ENCODE peak calls at places on chromosomes 2 and 18, in nine cellular contexts. K is lower lobe of right lung, B is transverse colon, T is right atrium auricular region, Z is GM23338, W is heart right ventricle, P is brain microvascular endothelial cell, N is heart left ventricle, C is PC-3. M is an unnamed sample.

GRCh38 chr2:153074207-153074606 is 355.8 kb downstream of the ARL6IP6 start:
- DNase-seq in N (no peak), B (no peak), K (no peak), W (no peak), T (no peak), C (peak; percentile 5), Z (no peak), P (no peak), M (no peak)

GRCh38 chr2:216915548-216916128 is 55.8 kb upstream of the TNP1 start:
- DNase-seq in P (no peak), Z (no peak), T (no peak), W (no peak), C (no peak), N (no peak), B (no peak), K (no peak), M (no peak)

GRCh38 chr2:284896-285492 is 2.9 kb downstream of the ALKAL2 start:
- DNase-seq in Z (no peak), B (no peak), C (peak; percentile 64), P (no peak), W (no peak), T (no peak), K (no peak), N (no peak), M (no peak)

GRCh38 chr2:9178905-9179571 is 27.6 kb upstream of the ASAP2 start:
- DNase-seq in P (peak; percentile 74), W (peak; percentile 34), K (no peak), N (peak; percentile 37), Z (no peak), B (peak; percentile 76), T (peak; percentile 78), C (peak; percentile 92), M (peak; percentile 56)

GRCh38 chr2:189654641-189655040 is 6.6 kb upstream of the ASNSD1 start:
- DNase-seq in T (no peak), N (no peak), B (no peak), W (no peak), P (no peak), Z (no peak), C (no peak), K (no peak), M (no peak)

GRCh38 chr2:128774320-128775063 is 455.8 kb upstream of the HS6ST1 start:
- DNase-seq in C (no peak), P (no peak), K (no peak), T (peak; percentile 50), N (peak; percentile 16), W (no peak), Z (no peak), B (no peak), M (no peak)

GRCh38 chr18:59881728-59882685 is 17.8 kb upstream of the PMAIP1 start:
- DNase-seq in C (peak; percentile 74), T (no peak), N (no peak), B (peak; percentile 52), W (no peak), K (no peak), P (peak; percentile 82), Z (no peak), M (no peak)

GRCh38 chr2:213227458-213227857 is 56.8 kb upstream of the SPAG16 start:
- DNase-seq in C (no peak), N (no peak), K (no peak), B (no peak), W (no peak), T (no peak), P (no peak), Z (no peak), M (no peak)

GRCh38 chr2:231152800-231153557 is 28.1 kb upstream of the HTR2B start:
- DNase-seq in N (no peak), K (no peak), B (no peak), C (no peak), Z (no peak), P (no peak), W (no peak), T (no peak), M (no peak)

GRCh38 chr2:190532581-190532980 is 1.9 kb downstream of the NEMP2 start:
- DNase-seq in P (no peak), K (no peak), Z (no peak), N (no peak), W (no peak), C (no peak), T (no peak), B (no peak), M (no peak)

GRCh38 chr2:138090330-138090729 is 126.1 kb downstream of the HNMT start:
- DNase-seq in P (peak; percentile 36), N (no peak), T (no peak), B (no peak), Z (peak; percentile 48), W (no peak), C (peak; percentile 72), K (no peak), M (no peak)

GRCh38 chr2:7703523-7704144 is 786.4 kb downstream of the RNF144A start:
- DNase-seq in Z (peak; percentile 84), B (no peak), W (no peak), P (no peak), C (no peak), T (no peak), K (no peak), N (no peak), M (no peak)

GRCh38 chr2:7706791-7707190 is 789.6 kb downstream of the RNF144A start:
- DNase-seq in T (no peak), N (no peak), W (no peak), K (no peak), B (no peak), C (peak; percentile 43), P (no peak), Z (no peak), M (no peak)

GRCh38 chr2:7703048-7703447 is 785.8 kb downstream of the RNF144A start:
- DNase-seq in T (no peak), W (no peak), Z (peak; percentile 55), K (no peak), C (no peak), P (no peak), B (no peak), N (no peak), M (no peak)

GRCh38 chr2:7701807-7702206 is 784.6 kb downstream of the RNF144A start:
- DNase-seq in W (no peak), K (no peak), P (no peak), C (peak; percentile 50), Z (no peak), B (no peak), T (no peak), N (no peak), M (no peak)

GRCh38 chr2:7704296-7704865 is 787.2 kb downstream of the RNF144A start:
- DNase-seq in N (no peak), Z (no peak), C (no peak), T (no peak), W (no peak), B (no peak), P (no peak), K (no peak), M (no peak)
- TF ChIP-seq CTCF in N (no peak), Z (no peak), C (no peak), T (no peak), W (no peak), B (no peak), P (no peak), K (no peak), M (no peak)

GRCh38 chr2:237364655-237365054 is 49.3 kb downstream of the COL6A3 start:
- DNase-seq in P (no peak), T (no peak), B (no peak), K (no peak), N (no peak), Z (no peak), W (no peak), C (no peak), M (no peak)

GRCh38 chr2:237359894-237360780 is 53.8 kb downstream of the COL6A3 start:
- DNase-seq in W (no peak), N (no peak), B (no peak), Z (peak; percentile 3), T (no peak), K (no peak), C (no peak), P (no peak), M (no peak)

GRCh38 chr2:237361194-237361986 is 52.6 kb downstream of the COL6A3 start:
- DNase-seq in C (no peak), T (no peak), P (no peak), Z (no peak), K (no peak), B (no peak), N (no peak), W (no peak), M (no peak)

DNA sequence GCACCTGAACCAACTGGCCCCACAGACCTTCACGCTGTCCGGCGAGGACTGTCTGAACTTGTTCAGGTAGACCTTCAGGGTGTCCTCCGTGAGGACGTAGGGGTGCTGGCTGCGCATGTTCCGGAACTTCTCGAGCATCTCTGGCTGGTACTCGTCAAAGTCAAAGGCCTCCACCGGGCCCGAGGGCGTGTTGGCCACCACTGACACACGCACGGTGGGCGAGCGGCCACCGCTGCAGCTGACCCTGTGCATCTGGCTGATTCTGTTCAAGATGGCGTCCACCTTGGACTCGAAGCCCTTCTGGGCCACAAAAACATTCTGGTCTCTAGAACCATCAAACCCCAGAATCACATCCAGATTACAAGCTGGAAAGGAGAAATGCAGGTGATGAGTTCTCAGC is 48.3 kb downstream of the COL6A3 start:
- DNase-seq in C (no peak), N (no peak), W (no peak), B (no peak), K (no peak), Z (no peak), T (no peak), P (no peak), M (no peak)
- H3K36me3 ChIP-seq in C (peaks cover 4% of the 10 kb centered on the region), N (no peaks in the 10 kb centered on the region), W (peaks cover 61% of the 10 kb centered on the region), B (no peaks in the 10 kb centered on the region), K (peaks cover 30% of the 10 kb centered on the region), Z (no peaks in the 10 kb centered on the region), T (peaks cover 42% of the 10 kb centered on the region), P (peaks cover 91% of the 10 kb centered on the region), M (no peaks in the 10 kb centered on the region)

GRCh38 chr2:12331698-12332097 is 385.0 kb upstream of the TRIB2 start:
- DNase-seq in B (no peak), T (no peak), W (no peak), P (no peak), Z (no peak), K (no peak), C (no peak), N (no peak), M (no peak)

GRCh38 chr2:12321886-12322285 is 394.9 kb upstream of the TRIB2 start:
- DNase-seq in K (no peak), P (no peak), C (no peak), W (no peak), Z (no peak), T (no peak), N (no peak), B (no peak), M (no peak)

GRCh38 chr2:12330916-12331315 is 385.8 kb upstream of the TRIB2 start:
- DNase-seq in P (peak; percentile 60), K (no peak), Z (no peak), C (peak; percentile 68), N (no peak), W (no peak), T (no peak), B (no peak), M (no peak)

GRCh38 chr2:12325806-12326205 is 390.9 kb upstream of the TRIB2 start:
- DNase-seq in T (no peak), Z (no peak), P (peak; percentile 83), B (no peak), K (no peak), C (peak; percentile 85), N (no peak), W (no peak), M (no peak)

GRCh38 chr2:12326449-12327190 is 390.1 kb upstream of the TRIB2 start:
- DNase-seq in N (no peak), K (no peak), Z (peak; percentile 62), T (no peak), C (no peak), B (no peak), P (no peak), W (no peak), M (no peak)
- TF ChIP-seq CTCF in N (no peak), K (no peak), Z (no peak), T (no peak), C (no peak), B (no peak), P (peak; percentile 33), W (peak; percentile 38), M (no peak)

GRCh38 chr2:235541016-235541415 is 47.2 kb downstream of the AGAP1 start:
- DNase-seq in T (no peak), N (no peak), Z (no peak), K (no peak), B (peak; percentile 26), W (no peak), C (no peak), P (no peak), M (no peak)
- H3K36me3 ChIP-seq in T (no peaks in the 10 kb centered on the region), N (no peaks in the 10 kb centered on the region), Z (no peaks in the 10 kb centered on the region), K (no peaks in the 10 kb centered on the region), B (no peaks in the 10 kb centered on the region), W (no peaks in the 10 kb centered on the region), C (no peaks in the 10 kb centered on the region), P (no peaks in the 10 kb centered on the region), M (no peaks in the 10 kb centered on the region)